ENCODE peak calls at places on chromosomes 4 and X, in nine cellular contexts. One of them, this sample, is unnamed.

GRCh38 chr4:139552908-139553307 is 3.1 kb downstream of the SETD7 start:
- ATAC-seq in stimulated activated naive CD8-positive, alpha-beta T cell treated with anti-CD3 and anti-CD28 coated beads, Interleukin-15, amount 100 ng/mL, for 72 hours: no peak
- ATAC-seq in lung: no peak
- ATAC-seq in activated CD8-positive, alpha-beta T cell treated with anti-CD3 and anti-CD28 coated beads for 36 hours: no peak
- ATAC-seq in right cardiac atrium: no peak
- ATAC-seq in right lobe of liver: no peak
- ATAC-seq in lower lobe of right lung: no peak
- ATAC-seq in central memory CD8-positive, alpha-beta T cell: no peak
- ATAC-seq in pancreas: no peak
- ATAC-seq in this sample: no peak

GRCh38 chr4:82753238-82753637 is 45.4 kb downstream of the SCD5 start:
- ATAC-seq in stimulated activated naive CD8-positive, alpha-beta T cell treated with anti-CD3 and anti-CD28 coated beads, Interleukin-15, amount 100 ng/mL, for 72 hours: no peak
- ATAC-seq in lower lobe of right lung: peak
- ATAC-seq in right lobe of liver: no peak
- ATAC-seq in central memory CD8-positive, alpha-beta T cell: no peak
- ATAC-seq in right cardiac atrium: no peak
- ATAC-seq in lung: no peak
- ATAC-seq in activated CD8-positive, alpha-beta T cell treated with anti-CD3 and anti-CD28 coated beads for 36 hours: no peak
- ATAC-seq in pancreas: peak
- ATAC-seq in this sample: no peak

GRCh38 chr4:28490669-28491068 is 1630.0 kb downstream of the STIM2 start:
- ATAC-seq in right cardiac atrium: no peak
- ATAC-seq in lower lobe of right lung: no peak
- ATAC-seq in pancreas: no peak
- ATAC-seq in stimulated activated naive CD8-positive, alpha-beta T cell treated with anti-CD3 and anti-CD28 coated beads, Interleukin-15, amount 100 ng/mL, for 72 hours: no peak
- ATAC-seq in right lobe of liver: no peak
- ATAC-seq in activated CD8-positive, alpha-beta T cell treated with anti-CD3 and anti-CD28 coated beads for 36 hours: no peak
- ATAC-seq in lung: no peak
- ATAC-seq in central memory CD8-positive, alpha-beta T cell: no peak
- ATAC-seq in this sample: no peak

GRCh38 chrX:1072637-1073377 is 139.6 kb downstream of the CRLF2 start:
- ATAC-seq in central memory CD8-positive, alpha-beta T cell: no peak
- ATAC-seq in stimulated activated naive CD8-positive, alpha-beta T cell treated with anti-CD3 and anti-CD28 coated beads, Interleukin-15, amount 100 ng/mL, for 72 hours: peak
- ATAC-seq in lung: no peak
- ATAC-seq in pancreas: no peak
- ATAC-seq in lower lobe of right lung: no peak
- ATAC-seq in right cardiac atrium: no peak
- ATAC-seq in right lobe of liver: no peak
- ATAC-seq in activated CD8-positive, alpha-beta T cell treated with anti-CD3 and anti-CD28 coated beads for 36 hours: peak
- ATAC-seq in this sample: no peak

GRCh38 chr4:1218892-1219552 is 29.9 kb downstream of the CTBP1 start:
- ATAC-seq in central memory CD8-positive, alpha-beta T cell: no peak
- ATAC-seq in pancreas: no peak
- ATAC-seq in activated CD8-positive, alpha-beta T cell treated with anti-CD3 and anti-CD28 coated beads for 36 hours: no peak
- ATAC-seq in lung: no peak
- ATAC-seq in right cardiac atrium: no peak
- ATAC-seq in right lobe of liver: no peak
- ATAC-seq in stimulated activated naive CD8-positive, alpha-beta T cell treated with anti-CD3 and anti-CD28 coated beads, Interleukin-15, amount 100 ng/mL, for 72 hours: no peak
- ATAC-seq in lower lobe of right lung: no peak
- ATAC-seq in this sample: no peak

GRCh38 chr4:36747277-36748129 is 466.1 kb downstream of the DTHD1 start:
- ATAC-seq in lung: no peak
- ATAC-seq in lower lobe of right lung: peak
- ATAC-seq in right cardiac atrium: peak
- ATAC-seq in activated CD8-positive, alpha-beta T cell treated with anti-CD3 and anti-CD28 coated beads for 36 hours: no peak
- ATAC-seq in central memory CD8-positive, alpha-beta T cell: no peak
- ATAC-seq in pancreas: no peak
- ATAC-seq in stimulated activated naive CD8-positive, alpha-beta T cell treated with anti-CD3 and anti-CD28 coated beads, Interleukin-15, amount 100 ng/mL, for 72 hours: peak
- ATAC-seq in right lobe of liver: no peak
- ATAC-seq in this sample: no peak

GRCh38 chr4:162683659-162684370 is 482.9 kb downstream of the NAF1 start:
- ATAC-seq in central memory CD8-positive, alpha-beta T cell: no peak
- ATAC-seq in right lobe of liver: peak
- ATAC-seq in activated CD8-positive, alpha-beta T cell treated with anti-CD3 and anti-CD28 coated beads for 36 hours: no peak
- ATAC-seq in right cardiac atrium: no peak
- ATAC-seq in lower lobe of right lung: no peak
- ATAC-seq in stimulated activated naive CD8-positive, alpha-beta T cell treated with anti-CD3 and anti-CD28 coated beads, Interleukin-15, amount 100 ng/mL, for 72 hours: no peak
- ATAC-seq in pancreas: no peak
- ATAC-seq in lung: no peak
- ATAC-seq in this sample: peak

GRCh38 chr4:128305942-128306341 is 18.3 kb upstream of the PGRMC2 start:
- ATAC-seq in right lobe of liver: no peak
- ATAC-seq in activated CD8-positive, alpha-beta T cell treated with anti-CD3 and anti-CD28 coated beads for 36 hours: no peak
- ATAC-seq in stimulated activated naive CD8-positive, alpha-beta T cell treated with anti-CD3 and anti-CD28 coated beads, Interleukin-15, amount 100 ng/mL, for 72 hours: no peak
- ATAC-seq in right cardiac atrium: no peak
- ATAC-seq in pancreas: no peak
- ATAC-seq in lower lobe of right lung: no peak
- ATAC-seq in central memory CD8-positive, alpha-beta T cell: no peak
- ATAC-seq in lung: no peak
- ATAC-seq in this sample: no peak

GRCh38 chrX:112164420-112164819 is 81.8 kb upstream of the TRPC5 start:
- ATAC-seq in lower lobe of right lung: no peak
- ATAC-seq in lung: no peak
- ATAC-seq in pancreas: no peak
- ATAC-seq in right cardiac atrium: no peak
- ATAC-seq in central memory CD8-positive, alpha-beta T cell: no peak
- ATAC-seq in activated CD8-positive, alpha-beta T cell treated with anti-CD3 and anti-CD28 coated beads for 36 hours: no peak
- ATAC-seq in stimulated activated naive CD8-positive, alpha-beta T cell treated with anti-CD3 and anti-CD28 coated beads, Interleukin-15, amount 100 ng/mL, for 72 hours: no peak
- ATAC-seq in right lobe of liver: no peak
- ATAC-seq in this sample: no peak

GRCh38 chrX:7090506-7091095 is 56.9 kb upstream of the STS start:
- ATAC-seq in stimulated activated naive CD8-positive, alpha-beta T cell treated with anti-CD3 and anti-CD28 coated beads, Interleukin-15, amount 100 ng/mL, for 72 hours: no peak
- ATAC-seq in lower lobe of right lung: no peak
- ATAC-seq in lung: no peak
- ATAC-seq in right lobe of liver: peak
- ATAC-seq in central memory CD8-positive, alpha-beta T cell: no peak
- ATAC-seq in pancreas: no peak
- ATAC-seq in right cardiac atrium: no peak
- ATAC-seq in activated CD8-positive, alpha-beta T cell treated with anti-CD3 and anti-CD28 coated beads for 36 hours: no peak
- ATAC-seq in this sample: no peak

GRCh38 chr4:150244600-150244999 is 166.4 kb downstream of the DCLK2 start:
- ATAC-seq in pancreas: peak
- ATAC-seq in activated CD8-positive, alpha-beta T cell treated with anti-CD3 and anti-CD28 coated beads for 36 hours: no peak
- ATAC-seq in right lobe of liver: no peak
- ATAC-seq in stimulated activated naive CD8-positive, alpha-beta T cell treated with anti-CD3 and anti-CD28 coated beads, Interleukin-15, amount 100 ng/mL, for 72 hours: no peak
- ATAC-seq in central memory CD8-positive, alpha-beta T cell: no peak
- ATAC-seq in lung: no peak
- ATAC-seq in right cardiac atrium: no peak
- ATAC-seq in lower lobe of right lung: no peak
- ATAC-seq in this sample: no peak

GRCh38 chrX:43631841-43632240 is 24.3 kb upstream of the MAOA start:
- ATAC-seq in right lobe of liver: no peak
- ATAC-seq in pancreas: no peak
- ATAC-seq in stimulated activated naive CD8-positive, alpha-beta T cell treated with anti-CD3 and anti-CD28 coated beads, Interleukin-15, amount 100 ng/mL, for 72 hours: no peak
- ATAC-seq in lower lobe of right lung: no peak
- ATAC-seq in activated CD8-positive, alpha-beta T cell treated with anti-CD3 and anti-CD28 coated beads for 36 hours: no peak
- ATAC-seq in right cardiac atrium: no peak
- ATAC-seq in central memory CD8-positive, alpha-beta T cell: no peak
- ATAC-seq in lung: no peak
- ATAC-seq in this sample: no peak

GRCh38 chrX:103063191-103063845 is 653 bp downstream of the BEX1 start:
- ATAC-seq in right cardiac atrium: no peak
- ATAC-seq in pancreas: peak
- ATAC-seq in lung: no peak
- ATAC-seq in right lobe of liver: peak
- ATAC-seq in activated CD8-positive, alpha-beta T cell treated with anti-CD3 and anti-CD28 coated beads for 36 hours: no peak
- ATAC-seq in central memory CD8-positive, alpha-beta T cell: no peak
- ATAC-seq in lower lobe of right lung: no peak
- ATAC-seq in stimulated activated naive CD8-positive, alpha-beta T cell treated with anti-CD3 and anti-CD28 coated beads, Interleukin-15, amount 100 ng/mL, for 72 hours: peak
- ATAC-seq in this sample: no peak

GRCh38 chrX:54198262-54198661 is 15.2 kb upstream of the FAM120C start:
- ATAC-seq in activated CD8-positive, alpha-beta T cell treated with anti-CD3 and anti-CD28 coated beads for 36 hours: no peak
- ATAC-seq in stimulated activated naive CD8-positive, alpha-beta T cell treated with anti-CD3 and anti-CD28 coated beads, Interleukin-15, amount 100 ng/mL, for 72 hours: no peak
- ATAC-seq in central memory CD8-positive, alpha-beta T cell: no peak
- ATAC-seq in right lobe of liver: no peak
- ATAC-seq in pancreas: no peak
- ATAC-seq in lung: no peak
- ATAC-seq in right cardiac atrium: no peak
- ATAC-seq in lower lobe of right lung: no peak
- ATAC-seq in this sample: no peak

GRCh38 chr4:78629991-78630541 is 78.5 kb downstream of the ANXA3 start:
- ATAC-seq in right cardiac atrium: peak
- ATAC-seq in central memory CD8-positive, alpha-beta T cell: peak
- ATAC-seq in activated CD8-positive, alpha-beta T cell treated with anti-CD3 and anti-CD28 coated beads for 36 hours: no peak
- ATAC-seq in lung: peak
- ATAC-seq in lower lobe of right lung: peak
- ATAC-seq in right lobe of liver: peak
- ATAC-seq in pancreas: peak
- ATAC-seq in stimulated activated naive CD8-positive, alpha-beta T cell treated with anti-CD3 and anti-CD28 coated beads, Interleukin-15, amount 100 ng/mL, for 72 hours: peak
- ATAC-seq in this sample: no peak

GRCh38 chrX:116436358-116436816 is at the start of gene SLC6A14:
- ATAC-seq in right lobe of liver: no peak
- ATAC-seq in right cardiac atrium: no peak
- ATAC-seq in stimulated activated naive CD8-positive, alpha-beta T cell treated with anti-CD3 and anti-CD28 coated beads, Interleukin-15, amount 100 ng/mL, for 72 hours: no peak
- ATAC-seq in pancreas: peak
- ATAC-seq in lung: peak
- ATAC-seq in central memory CD8-positive, alpha-beta T cell: no peak
- ATAC-seq in lower lobe of right lung: peak
- ATAC-seq in activated CD8-positive, alpha-beta T cell treated with anti-CD3 and anti-CD28 coated beads for 36 hours: no peak
- ATAC-seq in this sample: peak

GRCh38 chr4:133154725-133155124 is 5.6 kb downstream of the PCDH10 start:
- ATAC-seq in right lobe of liver: no peak
- ATAC-seq in pancreas: no peak
- ATAC-seq in stimulated activated naive CD8-positive, alpha-beta T cell treated with anti-CD3 and anti-CD28 coated beads, Interleukin-15, amount 100 ng/mL, for 72 hours: no peak
- ATAC-seq in activated CD8-positive, alpha-beta T cell treated with anti-CD3 and anti-CD28 coated beads for 36 hours: no peak
- ATAC-seq in lung: no peak
- ATAC-seq in right cardiac atrium: no peak
- ATAC-seq in lower lobe of right lung: no peak
- ATAC-seq in central memory CD8-positive, alpha-beta T cell: no peak
- ATAC-seq in this sample: no peak

GRCh38 chr4:88130544-88131305 is 27.7 kb downstream of the ABCG2 start:
- ATAC-seq in lung: no peak
- ATAC-seq in lower lobe of right lung: no peak
- ATAC-seq in pancreas: no peak
- ATAC-seq in activated CD8-positive, alpha-beta T cell treated with anti-CD3 and anti-CD28 coated beads for 36 hours: no peak
- ATAC-seq in central memory CD8-positive, alpha-beta T cell: no peak
- ATAC-seq in right lobe of liver: no peak
- ATAC-seq in right cardiac atrium: no peak
- ATAC-seq in stimulated activated naive CD8-positive, alpha-beta T cell treated with anti-CD3 and anti-CD28 coated beads, Interleukin-15, amount 100 ng/mL, for 72 hours: no peak
- ATAC-seq in this sample: no peak

GRCh38 chr4:73528171-73528570 is 46.6 kb downstream of the AFM start:
- ATAC-seq in stimulated activated naive CD8-positive, alpha-beta T cell treated with anti-CD3 and anti-CD28 coated beads, Interleukin-15, amount 100 ng/mL, for 72 hours: no peak
- ATAC-seq in pancreas: no peak
- ATAC-seq in lower lobe of right lung: no peak
- ATAC-seq in right cardiac atrium: no peak
- ATAC-seq in right lobe of liver: no peak
- ATAC-seq in activated CD8-positive, alpha-beta T cell treated with anti-CD3 and anti-CD28 coated beads for 36 hours: no peak
- ATAC-seq in lung: no peak
- ATAC-seq in central memory CD8-positive, alpha-beta T cell: no peak
- ATAC-seq in this sample: peak

GRCh38 chrX:131213400-131213799 is 75.7 kb downstream of the IGSF1 start:
- ATAC-seq in lower lobe of right lung: no peak
- ATAC-seq in central memory CD8-positive, alpha-beta T cell: no peak
- ATAC-seq in lung: no peak
- ATAC-seq in stimulated activated naive CD8-positive, alpha-beta T cell treated with anti-CD3 and anti-CD28 coated beads, Interleukin-15, amount 100 ng/mL, for 72 hours: no peak
- ATAC-seq in pancreas: no peak
- ATAC-seq in right lobe of liver: no peak
- ATAC-seq in right cardiac atrium: no peak
- ATAC-seq in activated CD8-positive, alpha-beta T cell treated with anti-CD3 and anti-CD28 coated beads for 36 hours: no peak
- ATAC-seq in this sample: no peak

GRCh38 chr4:174554329-174554728 is 32.0 kb upstream of the HPGD start:
- ATAC-seq in stimulated activated naive CD8-positive, alpha-beta T cell treated with anti-CD3 and anti-CD28 coated beads, Interleukin-15, amount 100 ng/mL, for 72 hours: no peak
- ATAC-seq in pancreas: no peak
- ATAC-seq in central memory CD8-positive, alpha-beta T cell: no peak
- ATAC-seq in right cardiac atrium: no peak
- ATAC-seq in activated CD8-positive, alpha-beta T cell treated with anti-CD3 and anti-CD28 coated beads for 36 hours: no peak
- ATAC-seq in right lobe of liver: peak
- ATAC-seq in lower lobe of right lung: no peak
- ATAC-seq in lung: no peak
- ATAC-seq in this sample: no peak

GRCh38 chr4:108159845-108160244 is 8.9 kb downstream of the LEF1 start:
- ATAC-seq in lower lobe of right lung: no peak
- ATAC-seq in stimulated activated naive CD8-positive, alpha-beta T cell treated with anti-CD3 and anti-CD28 coated beads, Interleukin-15, amount 100 ng/mL, for 72 hours: peak
- ATAC-seq in activated CD8-positive, alpha-beta T cell treated with anti-CD3 and anti-CD28 coated beads for 36 hours: peak
- ATAC-seq in lung: no peak
- ATAC-seq in central memory CD8-positive, alpha-beta T cell: peak
- ATAC-seq in pancreas: no peak
- ATAC-seq in right cardiac atrium: no peak
- ATAC-seq in right lobe of liver: no peak
- ATAC-seq in this sample: no peak

GRCh38 chrX:18173494-18174180 is 47.0 kb downstream of the BEND2 start:
- ATAC-seq in lower lobe of right lung: no peak
- ATAC-seq in pancreas: no peak
- ATAC-seq in activated CD8-positive, alpha-beta T cell treated with anti-CD3 and anti-CD28 coated beads for 36 hours: no peak
- ATAC-seq in stimulated activated naive CD8-positive, alpha-beta T cell treated with anti-CD3 and anti-CD28 coated beads, Interleukin-15, amount 100 ng/mL, for 72 hours: no peak
- ATAC-seq in lung: no peak
- ATAC-seq in central memory CD8-positive, alpha-beta T cell: no peak
- ATAC-seq in right cardiac atrium: peak
- ATAC-seq in right lobe of liver: no peak
- ATAC-seq in this sample: no peak

GRCh38 chr4:139922625-139923024 is 231.4 kb downstream of the MAML3 start:
- ATAC-seq in pancreas: peak
- ATAC-seq in activated CD8-positive, alpha-beta T cell treated with anti-CD3 and anti-CD28 coated beads for 36 hours: no peak
- ATAC-seq in stimulated activated naive CD8-positive, alpha-beta T cell treated with anti-CD3 and anti-CD28 coated beads, Interleukin-15, amount 100 ng/mL, for 72 hours: no peak
- ATAC-seq in lower lobe of right lung: no peak
- ATAC-seq in central memory CD8-positive, alpha-beta T cell: no peak
- ATAC-seq in right cardiac atrium: peak
- ATAC-seq in right lobe of liver: peak
- ATAC-seq in lung: no peak
- ATAC-seq in this sample: peak

GRCh38 chr4:112523008-112523440 is 7.0 kb upstream of the NEUROG2 start:
- ATAC-seq in lower lobe of right lung: peak
- ATAC-seq in central memory CD8-positive, alpha-beta T cell: peak
- ATAC-seq in activated CD8-positive, alpha-beta T cell treated with anti-CD3 and anti-CD28 coated beads for 36 hours: peak
- ATAC-seq in stimulated activated naive CD8-positive, alpha-beta T cell treated with anti-CD3 and anti-CD28 coated beads, Interleukin-15, amount 100 ng/mL, for 72 hours: peak
- ATAC-seq in right lobe of liver: peak
- ATAC-seq in lung: no peak
- ATAC-seq in pancreas: peak
- ATAC-seq in right cardiac atrium: no peak
- ATAC-seq in this sample: no peak

GRCh38 chr4:25843340-25844097 is 19.3 kb downstream of the SEL1L3 start:
- ATAC-seq in right lobe of liver: peak
- ATAC-seq in central memory CD8-positive, alpha-beta T cell: no peak
- ATAC-seq in lung: peak
- ATAC-seq in stimulated activated naive CD8-positive, alpha-beta T cell treated with anti-CD3 and anti-CD28 coated beads, Interleukin-15, amount 100 ng/mL, for 72 hours: no peak
- ATAC-seq in activated CD8-positive, alpha-beta T cell treated with anti-CD3 and anti-CD28 coated beads for 36 hours: peak
- ATAC-seq in lower lobe of right lung: peak
- ATAC-seq in right cardiac atrium: peak
- ATAC-seq in pancreas: peak
- ATAC-seq in this sample: peak

GRCh38 chr4:143555676-143556075 is 42.2 kb downstream of the SMARCA5 start:
- ATAC-seq in right lobe of liver: no peak
- ATAC-seq in pancreas: no peak
- ATAC-seq in lung: no peak
- ATAC-seq in stimulated activated naive CD8-positive, alpha-beta T cell treated with anti-CD3 and anti-CD28 coated beads, Interleukin-15, amount 100 ng/mL, for 72 hours: no peak
- ATAC-seq in lower lobe of right lung: peak
- ATAC-seq in central memory CD8-positive, alpha-beta T cell: no peak
- ATAC-seq in right cardiac atrium: no peak
- ATAC-seq in activated CD8-positive, alpha-beta T cell treated with anti-CD3 and anti-CD28 coated beads for 36 hours: no peak
- ATAC-seq in this sample: peak

GRCh38 chr4:158079661-158080060 is 93.2 kb downstream of the GASK1B start:
- ATAC-seq in central memory CD8-positive, alpha-beta T cell: no peak
- ATAC-seq in stimulated activated naive CD8-positive, alpha-beta T cell treated with anti-CD3 and anti-CD28 coated beads, Interleukin-15, amount 100 ng/mL, for 72 hours: no peak
- ATAC-seq in pancreas: no peak
- ATAC-seq in right cardiac atrium: no peak
- ATAC-seq in lung: no peak
- ATAC-seq in activated CD8-positive, alpha-beta T cell treated with anti-CD3 and anti-CD28 coated beads for 36 hours: no peak
- ATAC-seq in right lobe of liver: no peak
- ATAC-seq in lower lobe of right lung: no peak
- ATAC-seq in this sample: no peak

This sample was measured in esophagus mucosa.